ENCODE peak calls at places on chromosome 2, in nine cellular contexts. One of them, this sample, is unnamed.

GRCh38 chr2:233830111-233830760 is 24.1 kb downstream of the HJURP start:
- DNase-seq in pancreas: peak; percentile 30
- DNase-seq in HT-29: no peak
- DNase-seq in H54: no peak
- DNase-seq in skeletal muscle cell: no peak
- DNase-seq in GM12864: no peak
- DNase-seq in central memory CD4-positive, alpha-beta T cell: no peak
- DNase-seq in frontal cortex: no peak
- DNase-seq in C1 segment of cervical spinal cord: no peak
- DNase-seq in this sample: no peak

GRCh38 chr2:238157506-238158017 is 1.2 kb upstream of the ERFE start:
- DNase-seq in pancreas: no peak
- DNase-seq in HT-29: no peak
- DNase-seq in H54: no peak
- DNase-seq in skeletal muscle cell: no peak
- DNase-seq in GM12864: no peak
- DNase-seq in central memory CD4-positive, alpha-beta T cell: no peak
- DNase-seq in frontal cortex: no peak
- DNase-seq in C1 segment of cervical spinal cord: no peak
- DNase-seq in this sample: no peak

GRCh38 chr2:160214461-160215055 is 14.5 kb upstream of the ITGB6 start:
- DNase-seq in pancreas: no peak
- DNase-seq in HT-29: peak; percentile 74
- DNase-seq in H54: peak; percentile 43
- DNase-seq in skeletal muscle cell: peak; percentile 88
- DNase-seq in GM12864: no peak
- DNase-seq in central memory CD4-positive, alpha-beta T cell: no peak
- DNase-seq in frontal cortex: no peak
- DNase-seq in C1 segment of cervical spinal cord: no peak
- DNase-seq in this sample: no peak

GRCh38 chr2:85727798-85728197 is 26.0 kb upstream of the ATOH8 start:
- DNase-seq in pancreas: no peak
- DNase-seq in HT-29: no peak
- DNase-seq in H54: no peak
- DNase-seq in skeletal muscle cell: no peak
- DNase-seq in GM12864: no peak
- DNase-seq in central memory CD4-positive, alpha-beta T cell: no peak
- DNase-seq in frontal cortex: no peak
- DNase-seq in C1 segment of cervical spinal cord: no peak
- DNase-seq in this sample: no peak

GRCh38 chr2:69436594-69436936 is 670 bp downstream of the NFU1 start:
- DNase-seq in pancreas: no peak
- DNase-seq in HT-29: no peak
- DNase-seq in H54: no peak
- DNase-seq in skeletal muscle cell: no peak
- DNase-seq in GM12864: no peak
- DNase-seq in central memory CD4-positive, alpha-beta T cell: no peak
- DNase-seq in frontal cortex: no peak
- DNase-seq in C1 segment of cervical spinal cord: no peak
- DNase-seq in this sample: no peak

GRCh38 chr2:99611786-99612185 is 122.0 kb upstream of the REV1 start:
- DNase-seq in pancreas: no peak
- DNase-seq in HT-29: no peak
- DNase-seq in H54: no peak
- DNase-seq in skeletal muscle cell: no peak
- DNase-seq in GM12864: no peak
- DNase-seq in central memory CD4-positive, alpha-beta T cell: no peak
- DNase-seq in frontal cortex: no peak
- DNase-seq in C1 segment of cervical spinal cord: no peak
- DNase-seq in this sample: no peak

GRCh38 chr2:67399831-67400489 is 2.8 kb downstream of the ETAA1 start:
- DNase-seq in pancreas: no peak
- DNase-seq in HT-29: peak; percentile 34
- DNase-seq in H54: no peak
- DNase-seq in skeletal muscle cell: no peak
- DNase-seq in GM12864: no peak
- DNase-seq in central memory CD4-positive, alpha-beta T cell: no peak
- DNase-seq in frontal cortex: no peak
- DNase-seq in C1 segment of cervical spinal cord: no peak
- DNase-seq in this sample: no peak

GRCh38 chr2:46780801-46781445 is 134.7 kb downstream of the MCFD2 start:
- DNase-seq in pancreas: no peak
- DNase-seq in HT-29: no peak
- DNase-seq in H54: no peak
- DNase-seq in skeletal muscle cell: no peak
- DNase-seq in GM12864: no peak
- DNase-seq in central memory CD4-positive, alpha-beta T cell: no peak
- DNase-seq in frontal cortex: no peak
- DNase-seq in C1 segment of cervical spinal cord: no peak
- DNase-seq in this sample: no peak